ENCODE peak calls at places on chromosomes 2 and 18, in eight cellular contexts. O, E, I, T, D, H, M and V are unnamed samples.

GRCh38 chr2:187429989-187430388 is 18.1 kb downstream of the CALCRL start:
- DNase-seq in D (peak), T (no peak), E (no peak), H (no peak), M (no peak), I (no peak), O (no peak), V (peak)

GRCh38 chr18:59459352-59460059 is 100.4 kb upstream of the LMAN1 start:
- DNase-seq in I (no peak), T (no peak), E (peak), D (peak), M (peak), O (no peak), H (no peak), V (peak)

GRCh38 chr18:27762054-27762453 is 414.9 kb downstream of the CDH2 start:
- DNase-seq in O (no peak), E (no peak), I (no peak), H (no peak), D (no peak), T (no peak), M (no peak), V (no peak)

GRCh38 chr2:130389783-130390182 is 33.9 kb downstream of the PTPN18 start:
- DNase-seq in H (no peak), M (no peak), O (no peak), T (no peak), D (no peak), E (no peak), I (no peak), V (no peak)

GRCh38 chr2:121649652-121650553 is 641 bp upstream of the CLASP1 start:
- DNase-seq in O (peak), I (peak), H (peak), D (peak), T (peak), E (peak), M (peak), V (peak)

GRCh38 chr2:150165988-150166965 is 321.2 kb downstream of the RND3 start:
- DNase-seq in O (no peak), D (peak), T (no peak), M (peak), H (no peak), E (no peak), I (no peak), V (peak)

GRCh38 chr2:236571161-236571560 is 1.5 kb downstream of the ACKR3 start:
- DNase-seq in E (no peak), T (no peak), I (no peak), D (no peak), M (no peak), H (no peak), O (peak), V (no peak)

GRCh38 chr18:63956755-63957154 is 7.7 kb downstream of the HMSD start:
- DNase-seq in H (no peak), O (no peak), T (no peak), M (no peak), E (no peak), D (peak), I (no peak), V (no peak)

GRCh38 chr2:34474646-34475045 is 875.5 kb upstream of the FAM98A start:
- DNase-seq in O (no peak), T (no peak), H (no peak), I (no peak), E (no peak), D (no peak), M (no peak), V (no peak)

GRCh38 chr18:3151379-3152264 is 68.1 kb downstream of the MYOM1 start:
- DNase-seq in I (no peak), D (peak), T (no peak), E (peak), H (no peak), O (no peak), M (peak), V (peak)

GRCh38 chr2:137508739-137509384 is 455.4 kb upstream of the HNMT start:
- DNase-seq in O (no peak), M (no peak), D (no peak), I (no peak), E (no peak), T (no peak), H (no peak), V (no peak)

GRCh38 chr2:28325567-28326468 is 66.8 kb upstream of the FOSL2 start:
- DNase-seq in T (no peak), I (no peak), O (no peak), M (no peak), D (no peak), H (no peak), E (no peak), V (no peak)

GRCh38 chr2:205807229-205807628 is 124.9 kb downstream of the NRP2 start:
- DNase-seq in I (no peak), T (no peak), D (no peak), E (no peak), M (no peak), O (no peak), H (no peak), V (no peak)

GRCh38 chr2:222413295-222413911 is 10.9 kb upstream of the SGPP2 start:
- DNase-seq in M (no peak), O (no peak), T (no peak), E (peak), D (no peak), I (no peak), H (no peak), V (no peak)

GRCh38 chr2:147108553-147108952 is 736.3 kb upstream of the ACVR2A start:
- DNase-seq in T (no peak), I (no peak), M (no peak), H (no peak), E (no peak), D (peak), O (no peak), V (peak)

GRCh38 chr2:48221846-48222516 is 308.0 kb upstream of the STON1 start:
- DNase-seq in T (no peak), D (no peak), O (no peak), H (no peak), E (no peak), I (no peak), M (peak), V (no peak)

GRCh38 chr2:164964744-164965143 is 9.4 kb upstream of the SLC38A11 start:
- DNase-seq in M (no peak), T (no peak), H (no peak), I (no peak), D (peak), O (no peak), E (no peak), V (no peak)

GRCh38 chr18:61824733-61825363 is 68.0 kb downstream of the RNF152 start:
- DNase-seq in H (no peak), I (no peak), E (no peak), M (no peak), O (no peak), D (peak), T (no peak), V (no peak)

GRCh38 chr2:85697096-85697495 is 2.9 kb downstream of the GNLY start:
- DNase-seq in M (no peak), O (no peak), D (no peak), H (no peak), T (no peak), E (no peak), I (no peak), V (no peak)

GRCh38 chr18:49693276-49694005 is 119.9 kb downstream of the ACAA2 start:
- DNase-seq in M (no peak), I (no peak), D (no peak), E (no peak), T (no peak), O (no peak), H (no peak), V (no peak)

GRCh38 chr2:10328667-10329583 is 26.2 kb downstream of the HPCAL1 start:
- DNase-seq in D (no peak), M (no peak), T (no peak), I (no peak), E (peak), H (no peak), O (no peak), V (no peak)

GRCh38 chr2:54669677-54670484 is 53.6 kb upstream of the EML6 start:
- DNase-seq in M (peak), T (no peak), H (no peak), D (peak), O (no peak), I (no peak), E (no peak), V (peak)

GRCh38 chr18:74896390-74896991 is 298.8 kb downstream of the ZNF407 start:
- DNase-seq in H (no peak), E (peak), O (peak), M (peak), I (no peak), D (no peak), T (peak), V (peak)

GRCh38 chr18:77039196-77040140 is 93.1 kb downstream of the MBP start:
- DNase-seq in M (no peak), E (no peak), D (no peak), I (no peak), H (no peak), T (no peak), O (no peak), V (no peak)

GRCh38 chr18:48230459-48231113 is 178.6 kb downstream of the ZBTB7C start:
- DNase-seq in E (peak), T (no peak), O (no peak), I (peak), D (peak), M (peak), H (peak), V (peak)

GRCh38 chr18:9181275-9181674 is 44.7 kb downstream of the ANKRD12 start:
- DNase-seq in M (no peak), O (no peak), I (no peak), E (no peak), T (no peak), D (peak), H (no peak), V (no peak)

GRCh38 chr18:13219576-13219975 is 1.0 kb downstream of the LDLRAD4 start:
- DNase-seq in H (no peak), E (no peak), O (no peak), I (no peak), M (no peak), D (no peak), T (no peak), V (no peak)

GRCh38 chr2:177178797-177179196 is 33.8 kb upstream of the HNRNPA3 start:
- DNase-seq in D (no peak), T (no peak), O (no peak), E (no peak), I (no peak), H (no peak), M (no peak), V (no peak)

GRCh38 chr2:3529316-3530025 is 10.1 kb upstream of the ADI1 start:
- DNase-seq in D (no peak), H (no peak), O (no peak), M (no peak), T (no peak), I (no peak), E (no peak), V (no peak)

GRCh38 chr2:144596074-144596871 is 76.4 kb upstream of the ZEB2 start:
- DNase-seq in O (no peak), H (no peak), E (peak), I (no peak), D (no peak), T (no peak), M (peak), V (peak)

GRCh38 chr2:128439231-128440086 is 120.8 kb upstream of the HS6ST1 start:
- DNase-seq in T (no peak), H (no peak), I (no peak), D (no peak), M (no peak), O (no peak), E (no peak), V (no peak)

GRCh38 chr2:209146682-209147320 is 277.0 kb upstream of the MAP2 start:
- DNase-seq in D (no peak), O (no peak), E (no peak), M (no peak), T (no peak), I (no peak), H (no peak), V (no peak)

GRCh38 chr2:40279001-40279400 is 172.9 kb downstream of the SLC8A1 start:
- DNase-seq in T (no peak), E (peak), O (no peak), H (no peak), M (no peak), I (no peak), D (peak), V (peak)

GRCh38 chr2:88626171-88627054 is 851 bp downstream of the EIF2AK3 start:
- DNase-seq in T (peak), E (peak), M (no peak), H (peak), D (peak), I (peak), O (peak), V (peak)

GRCh38 chr2:72330673-72331072 is 183.0 kb upstream of the CYP26B1 start:
- DNase-seq in I (no peak), H (no peak), E (no peak), M (peak), D (no peak), O (no peak), T (no peak), V (no peak)

GRCh38 chr18:76885011-76885410 is 62.7 kb downstream of the ZNF236 start:
- DNase-seq in O (no peak), T (no peak), M (no peak), H (no peak), I (no peak), D (no peak), E (no peak), V (no peak)

GRCh38 chr2:220046507-220046906 is 419.1 kb downstream of the SLC4A3 start:
- DNase-seq in H (no peak), I (no peak), M (no peak), D (peak), O (no peak), T (no peak), E (no peak), V (no peak)

GRCh38 chr2:234463626-234464290 is 33.1 kb downstream of the ARL4C start:
- DNase-seq in M (no peak), I (no peak), D (no peak), T (peak), E (no peak), H (no peak), O (no peak), V (no peak)

GRCh38 chr18:22711381-22711717 is 221.8 kb upstream of the RBBP8 start:
- DNase-seq in T (no peak), D (no peak), H (no peak), E (no peak), O (no peak), I (no peak), M (peak), V (no peak)

GRCh38 chr18:22705328-22705727 is 227.8 kb upstream of the RBBP8 start:
- DNase-seq in O (no peak), I (no peak), H (no peak), E (no peak), D (peak), T (no peak), M (no peak), V (peak)

GRCh38 chr18:22713511-22713910 is 219.6 kb upstream of the RBBP8 start:
- DNase-seq in E (no peak), M (no peak), T (no peak), D (no peak), O (no peak), I (no peak), H (no peak), V (no peak)

GRCh38 chr18:22709288-22710060 is 223.7 kb upstream of the RBBP8 start:
- DNase-seq in T (no peak), D (peak), I (no peak), M (no peak), O (no peak), E (no peak), H (no peak), V (peak)

GRCh38 chr18:22710628-22711380 is 222.3 kb upstream of the RBBP8 start:
- DNase-seq in E (no peak), M (no peak), T (no peak), I (no peak), O (peak), D (peak), H (peak), V (peak)
- H3K4me3 ChIP-seq in E (no peak), M (peak), T (no peak), I (peak), O (no peak), D (peak), H (peak), V (peak)

GRCh38 chr2:37614061-37614802 is 57.2 kb downstream of the CDC42EP3 start:
- DNase-seq in M (no peak), O (no peak), D (peak), I (no peak), T (no peak), H (no peak), E (no peak), V (peak)
- TF ChIP-seq CTCF in M (no peak), O (no peak), D (no peak), I (no peak), T (no peak), H (no peak), E (no peak), V (no peak)

GRCh38 chr18:79962835-79963657 is 1.4 kb upstream of the HSBP1L1 start:
- DNase-seq in E (no peak), O (no peak), T (no peak), D (no peak), M (no peak), I (no peak), H (no peak), V (no peak)

GRCh38 chr18:79962311-79962710 is 2.1 kb upstream of the HSBP1L1 start:
- DNase-seq in T (no peak), H (no peak), D (peak), E (no peak), I (peak), O (no peak), M (no peak), V (peak)

GRCh38 chr18:79963658-79964329 is 649 bp upstream of the HSBP1L1 start:
- DNase-seq in M (no peak), T (no peak), O (no peak), I (no peak), D (no peak), E (no peak), H (no peak), V (no peak)

GRCh38 chr18:79964330-79965118 is at the start of gene HSBP1L1:
- DNase-seq in M (peak), I (peak), E (peak), D (peak), T (peak), O (peak), H (peak), V (peak)

GRCh38 chr18:79965119-79965902 is 868 bp downstream of the HSBP1L1 start:
- DNase-seq in M (peak), D (peak), H (no peak), E (no peak), T (no peak), O (peak), I (peak), V (peak)
- H3K4me3 ChIP-seq in M (peak), D (peak), H (peak), E (no peak), T (peak), O (peak), I (peak), V (peak)

GRCh38 chr2:103008586-103008985 is 246.8 kb downstream of the TMEM182 start:
- DNase-seq in M (peak), E (no peak), O (no peak), I (no peak), T (no peak), H (no peak), D (no peak), V (no peak)
- TF ChIP-seq CTCF in M (peak), E (no peak), O (no peak), I (no peak), T (no peak), H (no peak), D (no peak), V (no peak)

GRCh38 chr2:197304556-197305011 is 6.0 kb downstream of the ANKRD44 start:
- DNase-seq in H (no peak), E (peak), I (no peak), T (no peak), M (no peak), O (no peak), D (no peak), V (no peak)
- H3K4me3 ChIP-seq in H (no peak), E (peak), I (peak), T (peak), M (no peak), O (no peak), D (no peak), V (no peak)

DNA sequence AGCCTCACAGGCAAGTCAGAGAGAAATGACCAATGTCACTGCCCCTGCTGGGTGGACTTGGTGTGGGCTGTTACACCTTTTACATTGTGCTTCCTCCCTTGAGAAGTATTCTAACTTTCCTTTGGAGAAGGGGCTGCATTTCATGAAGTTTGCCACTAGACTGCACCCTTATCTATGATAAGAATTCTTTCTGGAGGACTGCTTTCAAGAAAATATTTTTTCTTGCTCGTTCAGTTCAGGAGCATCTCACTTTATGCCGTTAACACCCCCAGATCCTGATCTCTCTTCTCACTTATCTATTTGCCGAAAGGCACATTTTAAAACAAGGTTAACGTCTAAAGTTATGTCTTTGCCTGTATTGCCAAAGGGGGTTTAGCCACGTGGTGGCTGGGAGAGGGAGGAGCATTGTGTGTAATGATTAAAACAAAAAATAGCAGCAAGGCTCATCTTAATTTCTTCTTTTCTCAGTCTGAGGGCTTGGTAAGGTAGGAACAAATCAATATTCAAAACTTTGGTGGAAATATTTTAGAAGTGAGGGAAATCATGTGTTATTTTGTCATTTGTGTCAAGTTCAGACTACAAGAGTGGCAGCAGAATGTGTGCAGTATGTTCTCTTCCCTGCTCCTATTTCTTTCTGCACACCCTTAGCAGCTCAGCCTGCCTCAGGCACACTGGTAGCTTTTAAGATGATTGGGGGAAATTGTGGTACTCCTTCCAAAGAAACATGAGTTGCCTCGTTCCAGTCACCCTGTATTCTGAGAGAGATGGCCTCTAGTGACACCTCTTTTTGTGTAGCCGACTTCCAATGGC is 1.6 kb upstream of the IGFBP5 start:
- DNase-seq in M (no peak), I (no peak), E (peak), D (peak), O (no peak), H (no peak), T (no peak), V (peak)
- TF ChIP-seq CTCF in M (peak), I (no peak), E (peak), D (peak), O (peak), H (peak), T (peak), V (peak)

GRCh38 chr2:232522014-232522854 is 2.0 kb downstream of the PRSS56 start:
- DNase-seq in O (no peak), T (peak), I (peak), H (peak), D (peak), E (peak), M (no peak), V (no peak)

GRCh38 chr2:232522855-232523681 is 2.9 kb downstream of the PRSS56 start:
- DNase-seq in H (no peak), I (no peak), T (no peak), E (no peak), D (no peak), M (no peak), O (no peak), V (no peak)

GRCh38 chr2:232525199-232525598 is 761 bp upstream of the CHRND start:
- DNase-seq in M (no peak), H (no peak), O (no peak), T (no peak), I (no peak), E (no peak), D (no peak), V (no peak)

GRCh38 chr2:232524771-232525170 is 1.2 kb upstream of the CHRND start:
- DNase-seq in O (no peak), D (no peak), I (no peak), T (no peak), H (no peak), M (no peak), E (no peak), V (no peak)

GRCh38 chr2:232523682-232524597 is 2.0 kb upstream of the CHRND start:
- DNase-seq in I (no peak), E (peak), M (peak), H (no peak), D (peak), O (no peak), T (no peak), V (peak)
- H3K4me3 ChIP-seq in I (peak), E (no peak), M (peak), H (peak), D (no peak), O (peak), T (no peak), V (peak)

GRCh38 chr2:117411983-117412382 is 402.5 kb upstream of the DDX18 start:
- DNase-seq in T (no peak), O (no peak), E (no peak), M (peak), D (no peak), H (no peak), I (no peak), V (no peak)
- TF ChIP-seq CTCF in T (no peak), O (no peak), E (peak), M (no peak), D (no peak), H (no peak), I (no peak), V (no peak)